ENCODE peak calls at places on chromosomes 16 and 17, in eight cellular contexts. One of them, this sample, is unnamed.

GRCh38 chr16:88963583-88963982 is 13.4 kb downstream of the CBFA2T3 start:
- DNase-seq in HS-5: no peak
- DNase-seq in GM20000: no peak
- DNase-seq in left lung: peak
- DNase-seq in GM19239: no peak
- DNase-seq in stimulated activated CD8-positive, alpha-beta memory T cell treated with anti-CD3 and anti-CD28 coated beads, Interleukin-7, amount 100 ng/mL, for 4 hours: no peak
- DNase-seq in stimulated activated CD4-positive, alpha-beta T cell treated with anti-CD3 and anti-CD28 coated beads, Interleukin-12 subunit alpha, Interleukin-12 subunit beta, amount 100 ng/mL, for 4 hours: no peak
- DNase-seq in T-helper 22 cell: no peak
- DNase-seq in this sample: no peak

GRCh38 chr17:79913896-79914812 is 74.9 kb upstream of the CBX4 start:
- DNase-seq in HS-5: no peak
- DNase-seq in GM20000: no peak
- DNase-seq in left lung: peak
- DNase-seq in GM19239: no peak
- DNase-seq in stimulated activated CD8-positive, alpha-beta memory T cell treated with anti-CD3 and anti-CD28 coated beads, Interleukin-7, amount 100 ng/mL, for 4 hours: no peak
- DNase-seq in stimulated activated CD4-positive, alpha-beta T cell treated with anti-CD3 and anti-CD28 coated beads, Interleukin-12 subunit alpha, Interleukin-12 subunit beta, amount 100 ng/mL, for 4 hours: no peak
- DNase-seq in T-helper 22 cell: no peak
- DNase-seq in this sample: no peak

GRCh38 chr16:85583491-85584181 is 29.5 kb upstream of the GSE1 start:
- DNase-seq in HS-5: no peak
- DNase-seq in GM20000: no peak
- DNase-seq in left lung: no peak
- DNase-seq in GM19239: no peak
- DNase-seq in stimulated activated CD8-positive, alpha-beta memory T cell treated with anti-CD3 and anti-CD28 coated beads, Interleukin-7, amount 100 ng/mL, for 4 hours: no peak
- DNase-seq in stimulated activated CD4-positive, alpha-beta T cell treated with anti-CD3 and anti-CD28 coated beads, Interleukin-12 subunit alpha, Interleukin-12 subunit beta, amount 100 ng/mL, for 4 hours: no peak
- DNase-seq in T-helper 22 cell: no peak
- DNase-seq in this sample: peak

GRCh38 chr17:74987909-74988711 is 678 bp downstream of the CDR2L start:
- DNase-seq in HS-5: no peak
- DNase-seq in GM20000: no peak
- DNase-seq in left lung: peak
- DNase-seq in GM19239: no peak
- DNase-seq in stimulated activated CD8-positive, alpha-beta memory T cell treated with anti-CD3 and anti-CD28 coated beads, Interleukin-7, amount 100 ng/mL, for 4 hours: no peak
- DNase-seq in stimulated activated CD4-positive, alpha-beta T cell treated with anti-CD3 and anti-CD28 coated beads, Interleukin-12 subunit alpha, Interleukin-12 subunit beta, amount 100 ng/mL, for 4 hours: peak
- DNase-seq in T-helper 22 cell: no peak
- DNase-seq in this sample: peak

GRCh38 chr17:76383645-76384221 is 676 bp upstream of the SPHK1 start:
- DNase-seq in HS-5: peak
- DNase-seq in GM20000: peak
- DNase-seq in left lung: peak
- DNase-seq in GM19239: peak
- DNase-seq in stimulated activated CD8-positive, alpha-beta memory T cell treated with anti-CD3 and anti-CD28 coated beads, Interleukin-7, amount 100 ng/mL, for 4 hours: peak
- DNase-seq in stimulated activated CD4-positive, alpha-beta T cell treated with anti-CD3 and anti-CD28 coated beads, Interleukin-12 subunit alpha, Interleukin-12 subunit beta, amount 100 ng/mL, for 4 hours: peak
- DNase-seq in T-helper 22 cell: no peak
- DNase-seq in this sample: peak

GRCh38 chr16:84513111-84514065 is 8.9 kb upstream of the MEAK7 start:
- DNase-seq in HS-5: no peak
- DNase-seq in GM20000: no peak
- DNase-seq in left lung: no peak
- DNase-seq in GM19239: no peak
- DNase-seq in stimulated activated CD8-positive, alpha-beta memory T cell treated with anti-CD3 and anti-CD28 coated beads, Interleukin-7, amount 100 ng/mL, for 4 hours: no peak
- DNase-seq in stimulated activated CD4-positive, alpha-beta T cell treated with anti-CD3 and anti-CD28 coated beads, Interleukin-12 subunit alpha, Interleukin-12 subunit beta, amount 100 ng/mL, for 4 hours: no peak
- DNase-seq in T-helper 22 cell: no peak
- DNase-seq in this sample: no peak

GRCh38 chr17:53934931-53935330 is 112.2 kb downstream of the KIF2B start:
- DNase-seq in HS-5: no peak
- DNase-seq in GM20000: no peak
- DNase-seq in left lung: no peak
- DNase-seq in GM19239: no peak
- DNase-seq in stimulated activated CD8-positive, alpha-beta memory T cell treated with anti-CD3 and anti-CD28 coated beads, Interleukin-7, amount 100 ng/mL, for 4 hours: no peak
- DNase-seq in stimulated activated CD4-positive, alpha-beta T cell treated with anti-CD3 and anti-CD28 coated beads, Interleukin-12 subunit alpha, Interleukin-12 subunit beta, amount 100 ng/mL, for 4 hours: no peak
- DNase-seq in T-helper 22 cell: no peak
- DNase-seq in this sample: no peak

GRCh38 chr16:88382491-88383400 is at the start of gene ZNF469:
- DNase-seq in HS-5: no peak
- DNase-seq in GM20000: no peak
- DNase-seq in left lung: peak
- DNase-seq in GM19239: no peak
- DNase-seq in stimulated activated CD8-positive, alpha-beta memory T cell treated with anti-CD3 and anti-CD28 coated beads, Interleukin-7, amount 100 ng/mL, for 4 hours: no peak
- DNase-seq in stimulated activated CD4-positive, alpha-beta T cell treated with anti-CD3 and anti-CD28 coated beads, Interleukin-12 subunit alpha, Interleukin-12 subunit beta, amount 100 ng/mL, for 4 hours: peak
- DNase-seq in T-helper 22 cell: no peak
- DNase-seq in this sample: peak

GRCh38 chr17:42163113-42163512 is 8.3 kb upstream of the RAB5C start:
- DNase-seq in HS-5: no peak
- DNase-seq in GM20000: peak
- DNase-seq in left lung: no peak
- DNase-seq in GM19239: no peak
- DNase-seq in stimulated activated CD8-positive, alpha-beta memory T cell treated with anti-CD3 and anti-CD28 coated beads, Interleukin-7, amount 100 ng/mL, for 4 hours: no peak
- DNase-seq in stimulated activated CD4-positive, alpha-beta T cell treated with anti-CD3 and anti-CD28 coated beads, Interleukin-12 subunit alpha, Interleukin-12 subunit beta, amount 100 ng/mL, for 4 hours: peak
- DNase-seq in T-helper 22 cell: no peak
- DNase-seq in this sample: no peak

GRCh38 chr17:36674278-36674650 is 72.9 kb downstream of the MRM1 start:
- DNase-seq in HS-5: no peak
- DNase-seq in GM20000: no peak
- DNase-seq in left lung: no peak
- DNase-seq in GM19239: no peak
- DNase-seq in stimulated activated CD8-positive, alpha-beta memory T cell treated with anti-CD3 and anti-CD28 coated beads, Interleukin-7, amount 100 ng/mL, for 4 hours: peak
- DNase-seq in stimulated activated CD4-positive, alpha-beta T cell treated with anti-CD3 and anti-CD28 coated beads, Interleukin-12 subunit alpha, Interleukin-12 subunit beta, amount 100 ng/mL, for 4 hours: no peak
- DNase-seq in T-helper 22 cell: peak
- DNase-seq in this sample: no peak

GRCh38 chr17:42679001-42679491 is 2.3 kb upstream of the PLEKHH3 start:
- DNase-seq in HS-5: no peak
- DNase-seq in GM20000: peak
- DNase-seq in left lung: no peak
- DNase-seq in GM19239: no peak
- DNase-seq in stimulated activated CD8-positive, alpha-beta memory T cell treated with anti-CD3 and anti-CD28 coated beads, Interleukin-7, amount 100 ng/mL, for 4 hours: no peak
- DNase-seq in stimulated activated CD4-positive, alpha-beta T cell treated with anti-CD3 and anti-CD28 coated beads, Interleukin-12 subunit alpha, Interleukin-12 subunit beta, amount 100 ng/mL, for 4 hours: no peak
- DNase-seq in T-helper 22 cell: peak
- DNase-seq in this sample: peak

GRCh38 chr16:51002889-51003490 is 148.1 kb downstream of the SALL1 start:
- DNase-seq in HS-5: no peak
- DNase-seq in GM20000: no peak
- DNase-seq in left lung: no peak
- DNase-seq in GM19239: no peak
- DNase-seq in stimulated activated CD8-positive, alpha-beta memory T cell treated with anti-CD3 and anti-CD28 coated beads, Interleukin-7, amount 100 ng/mL, for 4 hours: no peak
- DNase-seq in stimulated activated CD4-positive, alpha-beta T cell treated with anti-CD3 and anti-CD28 coated beads, Interleukin-12 subunit alpha, Interleukin-12 subunit beta, amount 100 ng/mL, for 4 hours: no peak
- DNase-seq in T-helper 22 cell: no peak
- DNase-seq in this sample: no peak

GRCh38 chr16:3880623-3881498 is at the start of gene CREBBP:
- DNase-seq in HS-5: no peak
- DNase-seq in GM20000: peak
- DNase-seq in left lung: peak
- DNase-seq in GM19239: peak
- DNase-seq in stimulated activated CD8-positive, alpha-beta memory T cell treated with anti-CD3 and anti-CD28 coated beads, Interleukin-7, amount 100 ng/mL, for 4 hours: peak
- DNase-seq in stimulated activated CD4-positive, alpha-beta T cell treated with anti-CD3 and anti-CD28 coated beads, Interleukin-12 subunit alpha, Interleukin-12 subunit beta, amount 100 ng/mL, for 4 hours: peak
- DNase-seq in T-helper 22 cell: peak
- DNase-seq in this sample: peak

This sample was measured in fibroblast of the aortic adventitia.